ENCODE peak calls at places on chromosomes 1 and 21, in seven cellular contexts. S is epithelial cell of esophagus, W is breast epithelium, M is Caco-2, I is A549, Q is GM10248, D is IMR-90. T is an unnamed sample.
A peak's percentile ranks its signal among the peaks of the same experiment; 100 is the strongest.

GRCh38 chr21:21177353-21177986 is 179.3 kb downstream of the NCAM2 start:
- DNase-seq in W (no peak), D (no peak), M (no peak), I (no peak), S (no peak), Q (no peak), T (no peak)

GRCh38 chr21:31909772-31910470 is 37.1 kb downstream of the HUNK start:
- DNase-seq in W (no peak), Q (no peak), S (no peak), M (no peak), D (no peak), I (no peak), T (no peak)

GRCh38 chr21:42596657-42597056 is 56.8 kb upstream of the PDE9A start:
- DNase-seq in S (no peak), D (no peak), I (no peak), M (no peak), W (no peak), Q (no peak), T (no peak)

GRCh38 chr1:109775408-109775807 is 11.7 kb upstream of the EPS8L3 start:
- DNase-seq in D (peak; percentile 21), Q (no peak), I (no peak), W (no peak), M (no peak), S (no peak), T (peak; percentile 52)

GRCh38 chr1:15343729-15344128 is 66.0 kb upstream of the EFHD2 start:
- DNase-seq in D (peak; percentile 22), M (no peak), W (peak; percentile 43), I (no peak), Q (no peak), S (no peak), T (peak; percentile 54)

GRCh38 chr21:25635310-25635709 is 3.7 kb upstream of the JAM2 start:
- DNase-seq in W (no peak), Q (no peak), I (no peak), M (no peak), D (no peak), S (no peak), T (no peak)

GRCh38 chr1:179251675-179252074 is 22.2 kb upstream of the ABL2 start:
- DNase-seq in I (no peak), Q (no peak), M (peak; percentile 52), S (peak; percentile 58), D (peak; percentile 67), W (no peak), T (peak; percentile 74)

GRCh38 chr1:68329096-68329835 is 96.9 kb upstream of the WLS start:
- DNase-seq in W (no peak), D (no peak), Q (no peak), S (no peak), I (no peak), M (no peak), T (no peak)

GRCh38 chr21:36589352-36589971 is 109.5 kb upstream of the SIM2 start:
- DNase-seq in D (peak; percentile 27), W (peak; percentile 21), Q (peak; percentile 74), I (no peak), M (peak; percentile 9), S (peak; percentile 35), T (peak; percentile 74)

GRCh38 chr1:62306065-62306464 is 13.2 kb downstream of the KANK4 start:
- DNase-seq in W (no peak), S (no peak), D (no peak), M (no peak), Q (no peak), I (no peak), T (no peak)

GRCh38 chr1:158999301-159000069 is 10.2 kb upstream of the IFI16 start:
- DNase-seq in I (no peak), S (peak; percentile 84), M (no peak), W (peak; percentile 95), D (peak; percentile 88), Q (no peak), T (peak; percentile 97)

GRCh38 chr1:180363596-180363995 is 133.5 kb downstream of the LHX4 start:
- DNase-seq in W (no peak), Q (no peak), D (no peak), S (no peak), M (no peak), I (no peak), T (no peak)

GRCh38 chr1:234533034-234533571 is 54.1 kb upstream of the TARBP1 start:
- DNase-seq in I (no peak), D (peak; percentile 97), S (peak; percentile 99), W (peak; percentile 60), Q (no peak), M (no peak), T (peak; percentile 96)

GRCh38 chr1:222788328-222789156 is 26.3 kb upstream of the DISP1 start:
- DNase-seq in W (no peak), Q (no peak), M (no peak), S (peak; percentile 55), D (no peak), I (no peak), T (no peak)

GRCh38 chr1:36115200-36115669 is 9.8 kb downstream of the COL8A2 start:
- DNase-seq in D (peak; percentile 37), Q (no peak), S (no peak), W (peak; percentile 76), M (no peak), I (no peak), T (peak; percentile 87)

GRCh38 chr1:202967684-202968281 is 726 bp upstream of the CYB5R1 start:
- DNase-seq in W (no peak), S (peak; percentile 33), D (no peak), M (peak; percentile 15), I (no peak), Q (peak; percentile 25), T (no peak)

GRCh38 chr1:27787895-27788294 is 14.9 kb downstream of the STX12 start:
- DNase-seq in S (peak; percentile 78), D (peak; percentile 68), W (no peak), I (no peak), Q (no peak), M (no peak), T (no peak)

GRCh38 chr1:8702121-8702520 is 115.3 kb downstream of the RERE start:
- DNase-seq in D (no peak), W (peak; percentile 46), M (peak; percentile 76), Q (peak; percentile 32), I (no peak), S (peak; percentile 86), T (peak; percentile 64)

GRCh38 chr1:97385536-97385935 is 535.3 kb downstream of the DPYD start:
- DNase-seq in S (no peak), I (no peak), Q (no peak), M (no peak), D (no peak), W (no peak), T (no peak)

GRCh38 chr1:201842472-201843020 is 13.6 kb downstream of the IPO9 start:
- DNase-seq in I (no peak), M (no peak), S (no peak), D (no peak), W (no peak), Q (no peak), T (peak; percentile 23)

GRCh38 chr1:32761253-32761877 is 55.8 kb downstream of the YARS1 start:
- DNase-seq in W (peak; percentile 82), M (peak; percentile 23), D (peak; percentile 81), S (peak; percentile 98), I (no peak), Q (no peak), T (peak; percentile 60)

GRCh38 chr1:94992863-94993563 is 66.1 kb upstream of the CNN3 start:
- DNase-seq in Q (no peak), W (no peak), I (no peak), S (no peak), D (no peak), M (no peak), T (no peak)

GRCh38 chr1:223707270-223708000 is 4.9 kb upstream of the CAPN2 start:
- DNase-seq in S (peak; percentile 97), W (peak; percentile 86), Q (no peak), D (peak; percentile 100), I (peak; percentile 84), M (peak; percentile 56), T (peak; percentile 98)

GRCh38 chr1:165187020-165187628 is 169.4 kb downstream of the LMX1A start:
- DNase-seq in W (no peak), S (no peak), I (no peak), D (no peak), M (no peak), Q (no peak), T (no peak)

DNA sequence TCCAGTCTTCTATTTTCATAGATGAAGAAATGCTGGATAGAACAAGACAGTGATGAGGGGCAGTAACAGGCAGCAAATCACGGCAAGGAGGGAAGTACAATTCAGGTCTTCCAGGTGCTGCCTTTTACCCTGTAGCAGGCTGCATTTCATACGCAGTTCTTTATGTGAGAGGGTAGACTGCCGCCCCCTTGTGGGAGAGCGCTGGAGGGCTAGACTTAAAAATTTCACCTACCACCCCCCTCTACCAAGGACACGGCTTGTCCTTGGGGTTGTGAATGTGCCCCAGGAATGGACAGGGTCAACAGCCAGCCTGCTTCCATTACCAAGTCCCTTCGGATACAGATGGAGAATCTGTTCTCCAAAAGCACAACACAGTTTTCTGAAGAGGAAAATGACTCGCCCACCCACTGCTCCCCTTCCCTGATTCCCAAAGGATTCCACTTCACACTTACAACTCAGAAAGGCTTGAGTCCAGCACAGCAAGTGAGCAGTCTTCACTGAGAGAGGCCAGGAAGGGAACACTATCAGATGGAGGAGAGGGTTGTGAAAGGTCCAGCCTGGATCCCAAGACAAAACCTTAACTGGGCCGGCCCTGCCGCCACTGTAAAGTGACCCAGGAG is 7.4 kb downstream of the WDR77 start:
- DNase-seq in Q (peak; percentile 45), S (peak; percentile 37), D (peak; percentile 25), I (no peak), W (no peak), M (peak; percentile 53), T (no peak)
- TF ChIP-seq CTCF in Q (peak; percentile 63), S (peak; percentile 50), D (peak; percentile 50), I (peak; percentile 41), W (no peak), M (peak; percentile 41), T (peak; percentile 47)

DNA sequence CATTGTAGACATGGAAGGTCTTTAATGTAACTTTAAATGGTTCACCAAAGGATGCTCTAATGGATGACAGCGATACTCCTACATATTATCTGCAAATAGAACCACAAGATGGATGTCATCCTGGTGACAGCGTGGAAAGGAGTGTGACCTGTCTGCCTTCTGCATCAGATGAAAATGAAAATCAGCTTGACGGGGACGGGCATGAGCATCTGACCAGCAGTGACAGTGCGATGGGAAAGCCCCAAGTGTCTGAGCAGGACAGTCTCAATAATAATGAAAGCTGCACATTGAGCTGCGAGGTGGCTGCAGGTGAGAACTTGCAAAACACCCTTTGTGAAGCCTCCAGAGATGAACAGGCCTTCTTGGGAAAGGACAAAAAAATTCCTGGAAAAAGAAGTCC is 25.2 kb downstream of the CNST start:
- DNase-seq in M (no peak), W (no peak), D (no peak), I (no peak), S (no peak), Q (peak; percentile 77), T (no peak)
- TF ChIP-seq CTCF in M (no peak), W (no peak), D (no peak), I (no peak), S (no peak), Q (no peak), T (no peak)

DNA sequence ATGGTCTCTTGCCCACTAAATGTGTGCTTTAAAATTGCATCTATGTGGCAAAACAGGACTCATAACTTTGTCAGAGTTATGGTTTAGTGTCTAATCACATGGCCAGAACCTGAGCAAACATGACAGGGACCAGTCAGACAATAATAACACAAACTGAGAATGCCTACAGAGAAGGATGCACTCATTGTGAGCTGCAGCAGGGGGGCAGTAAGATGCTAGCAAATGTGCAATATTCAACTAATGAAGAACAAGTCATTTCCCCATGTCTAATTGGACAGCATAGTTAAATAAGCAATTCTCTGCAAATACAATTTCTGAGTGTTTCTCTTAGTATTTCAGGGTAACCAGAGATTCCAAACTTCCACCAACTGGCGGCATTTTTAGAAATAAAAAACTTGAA is 30.8 kb downstream of the SPAG17 start:
- DNase-seq in W (no peak), S (peak; percentile 70), Q (no peak), I (no peak), D (peak; percentile 1), M (peak; percentile 2), T (peak; percentile 40)
- TF ChIP-seq CTCF in W (peak; percentile 12), S (peak; percentile 83), Q (peak; percentile 60), I (no peak), D (peak; percentile 30), M (no peak), T (peak; percentile 70)

GRCh38 chr1:167553136-167554027 is at the start of gene CREG1:
- DNase-seq in M (peak; percentile 98), I (peak; percentile 96), S (peak; percentile 97), Q (peak; percentile 95), D (peak; percentile 78), W (peak; percentile 95), T (peak; percentile 88)
- TF ChIP-seq CTCF in M (no peak), I (no peak), S (no peak), Q (no peak), D (no peak), W (no peak), T (no peak)

T was measured in foreskin fibroblast.